ENCODE peak calls at places on chromosomes 4 and X, in five cellular contexts. One of them, this sample, is unnamed.

GRCh38 chrX:70508296-70508911 is 63.8 kb downstream of the DLG3 start:
- DNase-seq in PC-9: no peak
- DNase-seq in CD4-positive, CD25-positive, alpha-beta regulatory T cell: no peak
- DNase-seq in thoracic aorta: no peak
- DNase-seq in transverse colon: no peak
- DNase-seq in this sample: no peak

GRCh38 chrX:39626749-39627148 is 471.0 kb downstream of the BCOR start:
- DNase-seq in thoracic aorta: no peak
- DNase-seq in transverse colon: no peak
- DNase-seq in PC-9: no peak
- DNase-seq in CD4-positive, CD25-positive, alpha-beta regulatory T cell: peak; percentile 4
- DNase-seq in this sample: no peak

GRCh38 chrX:68398286-68398685 is 35.0 kb downstream of the OPHN1 start:
- DNase-seq in transverse colon: no peak
- DNase-seq in PC-9: no peak
- DNase-seq in thoracic aorta: no peak
- DNase-seq in CD4-positive, CD25-positive, alpha-beta regulatory T cell: no peak
- DNase-seq in this sample: no peak

GRCh38 chrX:72169008-72169728 is 12.4 kb upstream of the PIN4 start:
- DNase-seq in transverse colon: no peak
- DNase-seq in thoracic aorta: no peak
- DNase-seq in PC-9: no peak
- DNase-seq in CD4-positive, CD25-positive, alpha-beta regulatory T cell: peak; percentile 72
- DNase-seq in this sample: no peak

GRCh38 chr4:72895408-72895807 is 174.1 kb downstream of the COX18 start:
- DNase-seq in transverse colon: no peak
- DNase-seq in thoracic aorta: no peak
- DNase-seq in CD4-positive, CD25-positive, alpha-beta regulatory T cell: no peak
- DNase-seq in PC-9: no peak
- DNase-seq in this sample: no peak

GRCh38 chr4:180610317-180610716 is 1632.9 kb upstream of the TENM3 start:
- DNase-seq in PC-9: no peak
- DNase-seq in thoracic aorta: no peak
- DNase-seq in transverse colon: no peak
- DNase-seq in CD4-positive, CD25-positive, alpha-beta regulatory T cell: no peak
- DNase-seq in this sample: no peak

GRCh38 chr4:24057915-24058559 is 168.2 kb upstream of the PPARGC1A start:
- DNase-seq in transverse colon: no peak
- DNase-seq in CD4-positive, CD25-positive, alpha-beta regulatory T cell: no peak
- DNase-seq in PC-9: no peak
- DNase-seq in thoracic aorta: no peak
- DNase-seq in this sample: no peak

GRCh38 chr4:140260227-140260626 is 106.2 kb upstream of the MAML3 start:
- DNase-seq in transverse colon: no peak
- DNase-seq in thoracic aorta: no peak
- DNase-seq in CD4-positive, CD25-positive, alpha-beta regulatory T cell: no peak
- DNase-seq in PC-9: peak; percentile 75
- DNase-seq in this sample: no peak

GRCh38 chr4:136277741-136278140 is 1254.6 kb downstream of the PCDH18 start:
- DNase-seq in PC-9: no peak
- DNase-seq in transverse colon: no peak
- DNase-seq in thoracic aorta: no peak
- DNase-seq in CD4-positive, CD25-positive, alpha-beta regulatory T cell: no peak
- DNase-seq in this sample: no peak

GRCh38 chr4:73735231-73735630 is 5.1 kb upstream of the CXCL8 start:
- DNase-seq in CD4-positive, CD25-positive, alpha-beta regulatory T cell: no peak
- DNase-seq in PC-9: no peak
- DNase-seq in thoracic aorta: no peak
- DNase-seq in transverse colon: no peak
- DNase-seq in this sample: no peak

GRCh38 chr4:42488554-42488953 is 91.3 kb downstream of the SHISA3 start:
- DNase-seq in thoracic aorta: no peak
- DNase-seq in PC-9: no peak
- DNase-seq in CD4-positive, CD25-positive, alpha-beta regulatory T cell: no peak
- DNase-seq in transverse colon: no peak
- DNase-seq in this sample: no peak

GRCh38 chr4:83905952-83906351 is 370.0 kb downstream of the GPAT3 start:
- DNase-seq in transverse colon: no peak
- DNase-seq in PC-9: no peak
- DNase-seq in CD4-positive, CD25-positive, alpha-beta regulatory T cell: no peak
- DNase-seq in thoracic aorta: no peak
- DNase-seq in this sample: no peak

GRCh38 chr4:80097395-80098177 is 24.6 kb upstream of the ANTXR2 start:
- DNase-seq in CD4-positive, CD25-positive, alpha-beta regulatory T cell: no peak
- DNase-seq in PC-9: no peak
- DNase-seq in thoracic aorta: no peak
- DNase-seq in transverse colon: peak; percentile 12
- DNase-seq in this sample: peak; percentile 74

GRCh38 chr4:140237616-140238352 is 83.8 kb upstream of the MAML3 start:
- DNase-seq in CD4-positive, CD25-positive, alpha-beta regulatory T cell: no peak
- DNase-seq in transverse colon: peak; percentile 71
- DNase-seq in thoracic aorta: peak; percentile 7
- DNase-seq in PC-9: no peak
- DNase-seq in this sample: peak; percentile 92

GRCh38 chrX:6810796-6811195 is 275.9 kb upstream of the VCX3A start:
- DNase-seq in CD4-positive, CD25-positive, alpha-beta regulatory T cell: no peak
- DNase-seq in transverse colon: no peak
- DNase-seq in thoracic aorta: no peak
- DNase-seq in PC-9: no peak
- DNase-seq in this sample: no peak

GRCh38 chr4:67549123-67549522 is 3.8 kb upstream of the CENPC start:
- DNase-seq in transverse colon: no peak
- DNase-seq in PC-9: peak; percentile 35
- DNase-seq in CD4-positive, CD25-positive, alpha-beta regulatory T cell: peak; percentile 51
- DNase-seq in thoracic aorta: no peak
- DNase-seq in this sample: no peak

GRCh38 chr4:80197601-80198444 is 520 bp downstream of the PRDM8 start:
- DNase-seq in transverse colon: no peak
- DNase-seq in thoracic aorta: no peak
- DNase-seq in PC-9: no peak
- DNase-seq in CD4-positive, CD25-positive, alpha-beta regulatory T cell: no peak
- DNase-seq in this sample: no peak

GRCh38 chr4:158259955-158260575 is 49.8 kb downstream of the TMEM144 start:
- DNase-seq in transverse colon: no peak
- DNase-seq in thoracic aorta: no peak
- DNase-seq in PC-9: no peak
- DNase-seq in CD4-positive, CD25-positive, alpha-beta regulatory T cell: no peak
- DNase-seq in this sample: no peak

DNA sequence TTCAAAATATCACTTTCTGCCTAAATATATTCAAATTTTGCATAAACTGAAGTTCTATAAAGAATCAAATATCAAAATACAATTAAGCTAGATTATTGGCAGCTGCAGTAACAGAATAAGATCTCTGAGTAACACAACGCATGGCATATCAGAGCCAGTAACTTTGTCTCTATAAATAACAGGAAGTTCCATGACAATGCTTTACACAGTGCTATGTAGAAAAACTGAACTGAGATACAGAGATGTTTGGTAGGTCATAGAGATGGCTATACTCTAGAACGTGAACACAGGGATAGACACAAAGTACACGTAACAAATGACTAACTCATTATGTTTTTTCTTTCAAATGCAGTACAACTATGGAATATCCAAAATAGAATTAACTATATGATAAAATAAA is 18.2 kb downstream of the UBE2D3 start:
- DNase-seq in thoracic aorta: no peak
- DNase-seq in PC-9: no peak
- DNase-seq in transverse colon: no peak
- DNase-seq in CD4-positive, CD25-positive, alpha-beta regulatory T cell: no peak
- DNase-seq in this sample: no peak
- H3K4me1 ChIP-seq in thoracic aorta: peaks cover 66% of the 10 kb centered on the region
- H3K4me1 ChIP-seq in PC-9: no peaks in the 10 kb centered on the region
- H3K4me1 ChIP-seq in transverse colon: peaks cover 63% of the 10 kb centered on the region
- H3K4me1 ChIP-seq in CD4-positive, CD25-positive, alpha-beta regulatory T cell: peaks cover 61% of the 10 kb centered on the region
- H3K4me1 ChIP-seq in this sample: no peaks in the 10 kb centered on the region

GRCh38 chr4:1576200-1576960 is 107.7 kb downstream of the FAM53A start:
- DNase-seq in CD4-positive, CD25-positive, alpha-beta regulatory T cell: no peak
- DNase-seq in PC-9: no peak
- DNase-seq in transverse colon: no peak
- DNase-seq in thoracic aorta: no peak
- DNase-seq in this sample: no peak
- H3K4me1 ChIP-seq in CD4-positive, CD25-positive, alpha-beta regulatory T cell: peaks cover 5% of the 10 kb centered on the region
- H3K4me1 ChIP-seq in PC-9: peaks cover 12% of the 10 kb centered on the region
- H3K4me1 ChIP-seq in transverse colon: peaks cover 24% of the 10 kb centered on the region
- H3K4me1 ChIP-seq in thoracic aorta: peaks cover 5% of the 10 kb centered on the region
- H3K4me1 ChIP-seq in this sample: peaks cover 25% of the 10 kb centered on the region

GRCh38 chr4:7268941-7269340 is 76.6 kb downstream of the SORCS2 start:
- DNase-seq in CD4-positive, CD25-positive, alpha-beta regulatory T cell: no peak
- DNase-seq in transverse colon: no peak
- DNase-seq in thoracic aorta: no peak
- DNase-seq in PC-9: no peak
- DNase-seq in this sample: no peak

GRCh38 chr4:7266525-7267292 is 74.4 kb downstream of the SORCS2 start:
- DNase-seq in thoracic aorta: no peak
- DNase-seq in transverse colon: no peak
- DNase-seq in PC-9: peak; percentile 77
- DNase-seq in CD4-positive, CD25-positive, alpha-beta regulatory T cell: no peak
- DNase-seq in this sample: no peak

GRCh38 chr4:7264694-7265093 is 72.4 kb downstream of the SORCS2 start:
- DNase-seq in transverse colon: no peak
- DNase-seq in thoracic aorta: no peak
- DNase-seq in CD4-positive, CD25-positive, alpha-beta regulatory T cell: no peak
- DNase-seq in PC-9: no peak
- DNase-seq in this sample: no peak

GRCh38 chr4:7270121-7270520 is 77.8 kb downstream of the SORCS2 start:
- DNase-seq in thoracic aorta: no peak
- DNase-seq in transverse colon: no peak
- DNase-seq in CD4-positive, CD25-positive, alpha-beta regulatory T cell: no peak
- DNase-seq in PC-9: no peak
- DNase-seq in this sample: no peak

DNA sequence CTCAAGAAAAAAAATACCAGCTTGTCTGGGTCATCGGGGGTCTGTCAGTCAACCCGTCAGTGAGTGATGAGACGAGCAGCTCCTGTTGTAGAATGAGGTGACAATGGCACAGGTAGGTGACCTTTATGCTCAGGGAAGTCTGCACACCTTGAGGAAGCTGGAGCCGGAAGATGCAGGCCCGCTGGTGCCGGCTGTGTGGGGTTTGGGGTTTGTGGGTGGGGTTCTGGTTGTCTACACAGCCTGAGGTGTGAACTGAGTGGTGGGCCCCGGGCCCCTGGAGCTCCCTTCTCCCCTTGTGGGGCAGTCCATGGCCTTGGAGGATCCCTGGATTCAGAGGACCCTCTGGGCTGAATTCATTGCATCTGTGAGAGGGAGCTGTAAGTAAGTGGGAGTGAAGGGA is 75.5 kb downstream of the SORCS2 start:
- DNase-seq in PC-9: no peak
- DNase-seq in transverse colon: no peak
- DNase-seq in CD4-positive, CD25-positive, alpha-beta regulatory T cell: no peak
- DNase-seq in thoracic aorta: no peak
- DNase-seq in this sample: no peak
- H3K4me1 ChIP-seq in PC-9: peaks cover 34% of the 10 kb centered on the region
- H3K4me1 ChIP-seq in transverse colon: no peaks in the 10 kb centered on the region
- H3K4me1 ChIP-seq in CD4-positive, CD25-positive, alpha-beta regulatory T cell: no peaks in the 10 kb centered on the region
- H3K4me1 ChIP-seq in thoracic aorta: no peaks in the 10 kb centered on the region
- H3K4me1 ChIP-seq in this sample: no peaks in the 10 kb centered on the region

GRCh38 chr4:25813705-25814104 is 49.1 kb downstream of the SEL1L3 start:
- DNase-seq in thoracic aorta: no peak
- DNase-seq in PC-9: no peak
- DNase-seq in CD4-positive, CD25-positive, alpha-beta regulatory T cell: no peak
- DNase-seq in transverse colon: no peak
- DNase-seq in this sample: no peak
- H3K4me1 ChIP-seq in thoracic aorta: peaks cover 24% of the 10 kb centered on the region
- H3K4me1 ChIP-seq in PC-9: no peaks in the 10 kb centered on the region
- H3K4me1 ChIP-seq in CD4-positive, CD25-positive, alpha-beta regulatory T cell: no peaks in the 10 kb centered on the region
- H3K4me1 ChIP-seq in transverse colon: peaks cover 7% of the 10 kb centered on the region
- H3K4me1 ChIP-seq in this sample: peaks cover 16% of the 10 kb centered on the region

DNA sequence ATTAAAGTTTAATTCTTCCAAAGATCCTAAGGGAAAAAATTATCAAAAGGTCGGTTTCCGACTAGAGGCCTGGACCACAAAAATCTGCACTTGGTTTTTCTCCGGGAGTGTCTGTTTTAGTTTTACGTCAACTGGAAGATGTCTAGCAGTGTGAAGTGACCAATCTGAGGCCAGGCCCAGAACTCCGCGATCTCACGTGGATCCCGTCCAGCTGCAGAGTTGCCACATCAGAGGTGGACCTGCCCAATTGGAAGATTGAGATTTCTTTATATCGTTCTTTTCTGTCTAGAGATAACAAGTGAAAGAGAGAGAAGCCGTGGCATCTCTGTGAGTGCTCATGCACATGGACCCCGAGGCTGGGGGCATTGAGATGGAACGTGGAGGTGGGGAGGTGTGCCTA is 115.8 kb downstream of the AFF1 start:
- DNase-seq in transverse colon: no peak
- DNase-seq in CD4-positive, CD25-positive, alpha-beta regulatory T cell: no peak
- DNase-seq in thoracic aorta: no peak
- DNase-seq in PC-9: no peak
- DNase-seq in this sample: no peak
- H3K4me1 ChIP-seq in transverse colon: peaks cover 66% of the 10 kb centered on the region
- H3K4me1 ChIP-seq in CD4-positive, CD25-positive, alpha-beta regulatory T cell: no peaks in the 10 kb centered on the region
- H3K4me1 ChIP-seq in thoracic aorta: peaks cover 74% of the 10 kb centered on the region
- H3K4me1 ChIP-seq in PC-9: no peaks in the 10 kb centered on the region
- H3K4me1 ChIP-seq in this sample: peaks cover 93% of the 10 kb centered on the region

DNA sequence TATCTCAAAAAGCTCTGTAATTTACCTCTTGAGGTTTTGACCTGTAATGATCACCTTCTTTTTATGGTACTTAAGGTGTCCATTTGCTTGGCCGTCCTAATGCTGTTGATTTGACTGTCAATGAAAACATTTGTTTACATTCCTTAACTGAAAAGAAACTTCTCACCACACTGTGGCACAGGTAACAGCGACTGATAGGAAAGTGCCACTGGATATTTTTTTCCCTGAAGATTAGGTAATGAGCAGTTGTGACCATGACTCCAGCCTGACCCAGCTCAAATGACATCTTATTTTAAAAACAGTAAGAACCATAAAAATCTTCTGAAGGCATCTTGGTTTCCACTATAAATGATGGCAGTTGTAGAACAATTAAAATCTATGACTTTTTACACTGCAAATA is 87.6 kb downstream of the HHIP start:
- DNase-seq in thoracic aorta: no peak
- DNase-seq in PC-9: no peak
- DNase-seq in transverse colon: no peak
- DNase-seq in CD4-positive, CD25-positive, alpha-beta regulatory T cell: no peak
- DNase-seq in this sample: no peak
- H3K4me1 ChIP-seq in thoracic aorta: no peaks in the 10 kb centered on the region
- H3K4me1 ChIP-seq in PC-9: no peaks in the 10 kb centered on the region
- H3K4me1 ChIP-seq in transverse colon: no peaks in the 10 kb centered on the region
- H3K4me1 ChIP-seq in CD4-positive, CD25-positive, alpha-beta regulatory T cell: no peaks in the 10 kb centered on the region
- H3K4me1 ChIP-seq in this sample: no peaks in the 10 kb centered on the region